ENCODE peak calls at places on chromosomes 1 and 21, in five cellular contexts. Q is gastroesophageal sphincter, B is left lung, T is left cardiac atrium, A is right cardiac atrium. Y is an unnamed sample.

GRCh38 chr1:10980094-10980577 is 32.3 kb upstream of the TARDBP start:
- ATAC-seq in Q (peak), B (peak), T (peak), A (peak), Y (no peak)

GRCh38 chr21:32779983-32780382 is 8.4 kb upstream of the PAXBP1 start:
- ATAC-seq in Q (no peak), B (no peak), T (no peak), A (no peak), Y (peak)

GRCh38 chr1:39127513-39127912 is 77.0 kb upstream of the MACF1 start:
- ATAC-seq in Q (peak), B (no peak), T (peak), A (peak), Y (no peak)

GRCh38 chr1:27772932-27773731 is at the start of gene STX12:
- ATAC-seq in Q (peak), B (peak), T (peak), A (peak), Y (peak)

GRCh38 chr1:44632511-44633072 is 41.7 kb downstream of the TMEM53 start:
- ATAC-seq in Q (no peak), B (peak), T (peak), A (no peak), Y (peak)

GRCh38 chr1:35345439-35345981 is 77.0 kb downstream of the ZMYM4 start:
- ATAC-seq in Q (no peak), B (peak), T (no peak), A (no peak), Y (no peak)

GRCh38 chr1:111334169-111334568 is 43.5 kb downstream of the CHIA start:
- ATAC-seq in Q (no peak), B (peak), T (peak), A (no peak), Y (peak)

GRCh38 chr1:55015731-55016620 is 17.2 kb downstream of the BSND start:
- ATAC-seq in Q (no peak), B (no peak), T (no peak), A (no peak), Y (no peak)

GRCh38 chr1:236727521-236727920 is 41.2 kb downstream of the ACTN2 start:
- ATAC-seq in Q (no peak), B (no peak), T (peak), A (peak), Y (no peak)

GRCh38 chr21:38756746-38757145 is 49.0 kb upstream of the ETS2 start:
- ATAC-seq in Q (no peak), B (no peak), T (peak), A (no peak), Y (no peak)

GRCh38 chr1:118905671-118906070 is 82.5 kb downstream of the TBX15 start:
- ATAC-seq in Q (no peak), B (no peak), T (no peak), A (no peak), Y (no peak)

GRCh38 chr1:233627376-233627775 is 13.5 kb downstream of the KCNK1 start:
- ATAC-seq in Q (no peak), B (no peak), T (peak), A (no peak), Y (no peak)

GRCh38 chr1:230212405-230212936 is 145.4 kb downstream of the GALNT2 start:
- ATAC-seq in Q (no peak), B (no peak), T (peak), A (no peak), Y (peak)

GRCh38 chr1:203584040-203584439 is 42.6 kb upstream of the ATP2B4 start:
- ATAC-seq in Q (peak), B (no peak), T (peak), A (peak), Y (no peak)

GRCh38 chr1:160471253-160471652 is 51.8 kb downstream of the SLAMF6 start:
- ATAC-seq in Q (no peak), B (no peak), T (no peak), A (no peak), Y (no peak)

Y was measured in stimulated activated memory B cell treated with anti-CD40 and anti-IgM and Interleukin-4, amounts not matched to agents 10 μg/mL and 1 μg/mL and 100 μg/mL, for 72 hours.